ENCODE peak calls at places on chromosomes 7 and 10, in nine cellular contexts. One of them, this sample, is unnamed.

GRCh38 chr7:45980181-45980905 is 59.3 kb upstream of the IGFBP3 start:
- DNase-seq in Panc1: no peak
- DNase-seq in cardiac septum: no peak
- DNase-seq in activated T-helper 1 cell treated with Interleukin-2 at 50 U/mL for 16 hours: no peak
- DNase-seq in pons: no peak
- DNase-seq in H9: no peak
- DNase-seq in fibroblast of the aortic adventitia: peak; percentile 66
- DNase-seq in activated CD8-positive, alpha-beta memory T cell treated with anti-CD3 and anti-CD28 coated beads for 24 hours: peak; percentile 26
- DNase-seq in foreskin fibroblast: peak; percentile 39
- DNase-seq in this sample: peak; percentile 60

GRCh38 chr7:93646538-93646937 is 72.0 kb upstream of the CALCR start:
- DNase-seq in Panc1: no peak
- DNase-seq in cardiac septum: no peak
- DNase-seq in activated T-helper 1 cell treated with Interleukin-2 at 50 U/mL for 16 hours: no peak
- DNase-seq in pons: no peak
- DNase-seq in H9: no peak
- DNase-seq in fibroblast of the aortic adventitia: no peak
- DNase-seq in activated CD8-positive, alpha-beta memory T cell treated with anti-CD3 and anti-CD28 coated beads for 24 hours: no peak
- DNase-seq in foreskin fibroblast: no peak
- DNase-seq in this sample: no peak

GRCh38 chr10:33136781-33137180 is 178.8 kb upstream of the ITGB1 start:
- DNase-seq in Panc1: no peak
- DNase-seq in cardiac septum: no peak
- DNase-seq in activated T-helper 1 cell treated with Interleukin-2 at 50 U/mL for 16 hours: no peak
- DNase-seq in pons: no peak
- DNase-seq in H9: no peak
- DNase-seq in fibroblast of the aortic adventitia: no peak
- DNase-seq in activated CD8-positive, alpha-beta memory T cell treated with anti-CD3 and anti-CD28 coated beads for 24 hours: no peak
- DNase-seq in foreskin fibroblast: no peak
- DNase-seq in this sample: no peak

GRCh38 chr7:64515330-64515729 is 47.5 kb downstream of the ZNF680 start:
- DNase-seq in Panc1: no peak
- DNase-seq in cardiac septum: no peak
- DNase-seq in activated T-helper 1 cell treated with Interleukin-2 at 50 U/mL for 16 hours: no peak
- DNase-seq in pons: no peak
- DNase-seq in H9: no peak
- DNase-seq in fibroblast of the aortic adventitia: no peak
- DNase-seq in activated CD8-positive, alpha-beta memory T cell treated with anti-CD3 and anti-CD28 coated beads for 24 hours: no peak
- DNase-seq in foreskin fibroblast: no peak
- DNase-seq in this sample: no peak

GRCh38 chr7:136523581-136523980 is 344.9 kb upstream of the CHRM2 start:
- DNase-seq in Panc1: no peak
- DNase-seq in cardiac septum: no peak
- DNase-seq in activated T-helper 1 cell treated with Interleukin-2 at 50 U/mL for 16 hours: no peak
- DNase-seq in pons: no peak
- DNase-seq in H9: no peak
- DNase-seq in fibroblast of the aortic adventitia: no peak
- DNase-seq in activated CD8-positive, alpha-beta memory T cell treated with anti-CD3 and anti-CD28 coated beads for 24 hours: no peak
- DNase-seq in foreskin fibroblast: peak; percentile 12
- DNase-seq in this sample: peak; percentile 3

GRCh38 chr10:86258488-86258887 is 108.1 kb downstream of the GRID1 start:
- DNase-seq in Panc1: no peak
- DNase-seq in cardiac septum: no peak
- DNase-seq in activated T-helper 1 cell treated with Interleukin-2 at 50 U/mL for 16 hours: no peak
- DNase-seq in pons: peak; percentile 97
- DNase-seq in H9: peak; percentile 14
- DNase-seq in fibroblast of the aortic adventitia: no peak
- DNase-seq in activated CD8-positive, alpha-beta memory T cell treated with anti-CD3 and anti-CD28 coated beads for 24 hours: no peak
- DNase-seq in foreskin fibroblast: no peak
- DNase-seq in this sample: no peak

GRCh38 chr7:72785166-72785955 is 42.6 kb downstream of the TYW1B start:
- DNase-seq in Panc1: no peak
- DNase-seq in cardiac septum: no peak
- DNase-seq in activated T-helper 1 cell treated with Interleukin-2 at 50 U/mL for 16 hours: no peak
- DNase-seq in pons: no peak
- DNase-seq in H9: no peak
- DNase-seq in fibroblast of the aortic adventitia: peak; percentile 22
- DNase-seq in activated CD8-positive, alpha-beta memory T cell treated with anti-CD3 and anti-CD28 coated beads for 24 hours: no peak
- DNase-seq in foreskin fibroblast: peak; percentile 16
- DNase-seq in this sample: peak; percentile 86

GRCh38 chr7:5423272-5423843 is at the start of gene TNRC18:
- DNase-seq in Panc1: no peak
- DNase-seq in cardiac septum: no peak
- DNase-seq in activated T-helper 1 cell treated with Interleukin-2 at 50 U/mL for 16 hours: no peak
- DNase-seq in pons: no peak
- DNase-seq in H9: no peak
- DNase-seq in fibroblast of the aortic adventitia: no peak
- DNase-seq in activated CD8-positive, alpha-beta memory T cell treated with anti-CD3 and anti-CD28 coated beads for 24 hours: peak; percentile 61
- DNase-seq in foreskin fibroblast: no peak
- DNase-seq in this sample: no peak

GRCh38 chr7:121545418-121545817 is 149.3 kb upstream of the FAM3C start:
- DNase-seq in Panc1: no peak
- DNase-seq in cardiac septum: no peak
- DNase-seq in activated T-helper 1 cell treated with Interleukin-2 at 50 U/mL for 16 hours: no peak
- DNase-seq in pons: no peak
- DNase-seq in H9: no peak
- DNase-seq in fibroblast of the aortic adventitia: no peak
- DNase-seq in activated CD8-positive, alpha-beta memory T cell treated with anti-CD3 and anti-CD28 coated beads for 24 hours: no peak
- DNase-seq in foreskin fibroblast: no peak
- DNase-seq in this sample: peak; percentile 67

GRCh38 chr7:29289156-29290021 is 94.8 kb downstream of the CHN2 start:
- DNase-seq in Panc1: no peak
- DNase-seq in cardiac septum: no peak
- DNase-seq in activated T-helper 1 cell treated with Interleukin-2 at 50 U/mL for 16 hours: no peak
- DNase-seq in pons: peak; percentile 91
- DNase-seq in H9: no peak
- DNase-seq in fibroblast of the aortic adventitia: no peak
- DNase-seq in activated CD8-positive, alpha-beta memory T cell treated with anti-CD3 and anti-CD28 coated beads for 24 hours: no peak
- DNase-seq in foreskin fibroblast: peak; percentile 34
- DNase-seq in this sample: peak; percentile 71

GRCh38 chr7:13262929-13263530 is 575.6 kb downstream of the ARL4A start:
- DNase-seq in Panc1: no peak
- DNase-seq in cardiac septum: no peak
- DNase-seq in activated T-helper 1 cell treated with Interleukin-2 at 50 U/mL for 16 hours: no peak
- DNase-seq in pons: peak; percentile 64
- DNase-seq in H9: no peak
- DNase-seq in fibroblast of the aortic adventitia: peak; percentile 74
- DNase-seq in activated CD8-positive, alpha-beta memory T cell treated with anti-CD3 and anti-CD28 coated beads for 24 hours: no peak
- DNase-seq in foreskin fibroblast: peak; percentile 22
- DNase-seq in this sample: peak; percentile 73

GRCh38 chr10:26437637-26438461 is at the start of gene APBB1IP:
- DNase-seq in Panc1: no peak
- DNase-seq in cardiac septum: peak; percentile 96
- DNase-seq in activated T-helper 1 cell treated with Interleukin-2 at 50 U/mL for 16 hours: peak; percentile 30
- DNase-seq in pons: peak; percentile 81
- DNase-seq in H9: peak; percentile 43
- DNase-seq in fibroblast of the aortic adventitia: peak; percentile 62
- DNase-seq in activated CD8-positive, alpha-beta memory T cell treated with anti-CD3 and anti-CD28 coated beads for 24 hours: peak; percentile 86
- DNase-seq in foreskin fibroblast: no peak
- DNase-seq in this sample: peak; percentile 93

GRCh38 chr10:93873427-93874115 is 20.2 kb upstream of the SLC35G1 start:
- DNase-seq in Panc1: no peak
- DNase-seq in cardiac septum: no peak
- DNase-seq in activated T-helper 1 cell treated with Interleukin-2 at 50 U/mL for 16 hours: no peak
- DNase-seq in pons: no peak
- DNase-seq in H9: no peak
- DNase-seq in fibroblast of the aortic adventitia: peak; percentile 75
- DNase-seq in activated CD8-positive, alpha-beta memory T cell treated with anti-CD3 and anti-CD28 coated beads for 24 hours: no peak
- DNase-seq in foreskin fibroblast: peak; percentile 17
- DNase-seq in this sample: peak; percentile 17

GRCh38 chr7:116528008-116528789 is 3.4 kb downstream of the CAV1 start:
- DNase-seq in Panc1: no peak
- DNase-seq in cardiac septum: peak; percentile 80
- DNase-seq in activated T-helper 1 cell treated with Interleukin-2 at 50 U/mL for 16 hours: no peak
- DNase-seq in pons: no peak
- DNase-seq in H9: no peak
- DNase-seq in fibroblast of the aortic adventitia: peak; percentile 97
- DNase-seq in activated CD8-positive, alpha-beta memory T cell treated with anti-CD3 and anti-CD28 coated beads for 24 hours: no peak
- DNase-seq in foreskin fibroblast: peak; percentile 96
- DNase-seq in this sample: peak; percentile 77

GRCh38 chr7:17660116-17660515 is 280.2 kb downstream of the SNX13 start:
- DNase-seq in Panc1: no peak
- DNase-seq in cardiac septum: no peak
- DNase-seq in activated T-helper 1 cell treated with Interleukin-2 at 50 U/mL for 16 hours: no peak
- DNase-seq in pons: no peak
- DNase-seq in H9: no peak
- DNase-seq in fibroblast of the aortic adventitia: peak; percentile 79
- DNase-seq in activated CD8-positive, alpha-beta memory T cell treated with anti-CD3 and anti-CD28 coated beads for 24 hours: no peak
- DNase-seq in foreskin fibroblast: peak; percentile 77
- DNase-seq in this sample: no peak

GRCh38 chr7:111137296-111138195 is 46.6 kb downstream of the LRRN3 start:
- DNase-seq in Panc1: no peak
- DNase-seq in cardiac septum: no peak
- DNase-seq in activated T-helper 1 cell treated with Interleukin-2 at 50 U/mL for 16 hours: no peak
- DNase-seq in pons: no peak
- DNase-seq in H9: no peak
- DNase-seq in fibroblast of the aortic adventitia: peak; percentile 56
- DNase-seq in activated CD8-positive, alpha-beta memory T cell treated with anti-CD3 and anti-CD28 coated beads for 24 hours: peak; percentile 70
- DNase-seq in foreskin fibroblast: no peak
- DNase-seq in this sample: peak; percentile 6

GRCh38 chr10:80436459-80437098 is 17.5 kb upstream of the TSPAN14 start:
- DNase-seq in Panc1: no peak
- DNase-seq in cardiac septum: no peak
- DNase-seq in activated T-helper 1 cell treated with Interleukin-2 at 50 U/mL for 16 hours: no peak
- DNase-seq in pons: no peak
- DNase-seq in H9: no peak
- DNase-seq in fibroblast of the aortic adventitia: no peak
- DNase-seq in activated CD8-positive, alpha-beta memory T cell treated with anti-CD3 and anti-CD28 coated beads for 24 hours: no peak
- DNase-seq in foreskin fibroblast: no peak
- DNase-seq in this sample: no peak

GRCh38 chr10:73456187-73456890 is 23.0 kb upstream of the MSS51 start:
- DNase-seq in Panc1: no peak
- DNase-seq in cardiac septum: no peak
- DNase-seq in activated T-helper 1 cell treated with Interleukin-2 at 50 U/mL for 16 hours: no peak
- DNase-seq in pons: no peak
- DNase-seq in H9: no peak
- DNase-seq in fibroblast of the aortic adventitia: no peak
- DNase-seq in activated CD8-positive, alpha-beta memory T cell treated with anti-CD3 and anti-CD28 coated beads for 24 hours: no peak
- DNase-seq in foreskin fibroblast: no peak
- DNase-seq in this sample: no peak

GRCh38 chr7:107874605-107875446 is 16.2 kb upstream of the DLD start:
- DNase-seq in Panc1: peak; percentile 67
- DNase-seq in cardiac septum: no peak
- DNase-seq in activated T-helper 1 cell treated with Interleukin-2 at 50 U/mL for 16 hours: no peak
- DNase-seq in pons: peak; percentile 79
- DNase-seq in H9: no peak
- DNase-seq in fibroblast of the aortic adventitia: peak; percentile 75
- DNase-seq in activated CD8-positive, alpha-beta memory T cell treated with anti-CD3 and anti-CD28 coated beads for 24 hours: no peak
- DNase-seq in foreskin fibroblast: peak; percentile 41
- DNase-seq in this sample: peak; percentile 37

GRCh38 chr7:157671358-157672255 is 334.8 kb downstream of the DNAJB6 start:
- DNase-seq in Panc1: no peak
- DNase-seq in cardiac septum: peak; percentile 73
- DNase-seq in activated T-helper 1 cell treated with Interleukin-2 at 50 U/mL for 16 hours: no peak
- DNase-seq in pons: no peak
- DNase-seq in H9: peak; percentile 19
- DNase-seq in fibroblast of the aortic adventitia: no peak
- DNase-seq in activated CD8-positive, alpha-beta memory T cell treated with anti-CD3 and anti-CD28 coated beads for 24 hours: no peak
- DNase-seq in foreskin fibroblast: no peak
- DNase-seq in this sample: no peak